ENCODE peak calls at places on chromosomes 5 and 9, in nine cellular contexts. O is left lung, J is A549, Y is prostate gland, T is uterus, V is neural progenitor cell, X is adrenal gland, H is DND-41, G is Peyer's patch. F is an unnamed sample.

GRCh38 chr5:36679609-36680008 is 73.2 kb downstream of the SLC1A3 start:
- DNase-seq in O (no peak), J (no peak), Y (no peak), T (no peak), V (no peak), X (no peak), H (no peak), G (no peak), F (no peak)

GRCh38 chr9:115691097-115691496 is 462.5 kb upstream of the PAPPA start:
- DNase-seq in O (no peak), J (peak; percentile 83), Y (no peak), T (no peak), V (no peak), X (no peak), H (no peak), G (no peak), F (peak; percentile 94)

GRCh38 chr9:96574455-96574854 is 45.2 kb downstream of the CDC14B start:
- DNase-seq in O (peak; percentile 25), J (no peak), Y (no peak), T (no peak), V (no peak), X (peak; percentile 18), H (no peak), G (no peak), F (no peak)

GRCh38 chr9:83032065-83032625 is 30.8 kb downstream of the RASEF start:
- DNase-seq in O (no peak), J (no peak), Y (no peak), T (no peak), V (no peak), X (no peak), H (no peak), G (no peak), F (no peak)

GRCh38 chr9:78821126-78821822 is 524.3 kb downstream of the PSAT1 start:
- DNase-seq in O (no peak), J (peak; percentile 52), Y (no peak), T (no peak), V (peak; percentile 47), X (peak; percentile 56), H (no peak), G (no peak), F (peak; percentile 34)

GRCh38 chr5:87877023-87877422 is 391.6 kb downstream of the TMEM161B start:
- DNase-seq in O (no peak), J (no peak), Y (no peak), T (no peak), V (no peak), X (no peak), H (no peak), G (no peak), F (no peak)

GRCh38 chr9:87873607-87874319 is 8.9 kb upstream of the SPATA31E1 start:
- DNase-seq in O (no peak), J (no peak), Y (no peak), T (no peak), V (no peak), X (no peak), H (no peak), G (peak; percentile 38), F (no peak)

GRCh38 chr5:150190503-150190973 is 676 bp downstream of the SLC6A7 start:
- DNase-seq in O (no peak), J (no peak), Y (no peak), T (no peak), V (peak; percentile 30), X (no peak), H (no peak), G (no peak), F (no peak)

GRCh38 chr9:21741151-21741550 is 61.3 kb upstream of the MTAP start:
- DNase-seq in O (no peak), J (no peak), Y (no peak), T (no peak), V (no peak), X (no peak), H (no peak), G (no peak), F (no peak)

GRCh38 chr9:137255448-137256114 is 454 bp downstream of the NELFB start:
- DNase-seq in O (no peak), J (peak; percentile 43), Y (no peak), T (no peak), V (no peak), X (peak; percentile 59), H (peak; percentile 49), G (no peak), F (no peak)

GRCh38 chr9:94160594-94161501 is 76.6 kb downstream of the PTPDC1 start:
- DNase-seq in O (no peak), J (peak; percentile 39), Y (no peak), T (no peak), V (no peak), X (no peak), H (no peak), G (no peak), F (no peak)

GRCh38 chr9:104247899-104248460 is 153.9 kb downstream of the SMC2 start:
- DNase-seq in O (no peak), J (no peak), Y (no peak), T (no peak), V (no peak), X (no peak), H (no peak), G (no peak), F (peak; percentile 53)

GRCh38 chr5:153952893-153953292 is 85.8 kb downstream of the FAM114A2 start:
- DNase-seq in O (no peak), J (no peak), Y (no peak), T (no peak), V (no peak), X (no peak), H (no peak), G (no peak), F (no peak)

GRCh38 chr5:108950276-108950675 is 202.6 kb downstream of the FER start:
- DNase-seq in O (no peak), J (no peak), Y (no peak), T (no peak), V (no peak), X (no peak), H (no peak), G (no peak), F (no peak)

DNA sequence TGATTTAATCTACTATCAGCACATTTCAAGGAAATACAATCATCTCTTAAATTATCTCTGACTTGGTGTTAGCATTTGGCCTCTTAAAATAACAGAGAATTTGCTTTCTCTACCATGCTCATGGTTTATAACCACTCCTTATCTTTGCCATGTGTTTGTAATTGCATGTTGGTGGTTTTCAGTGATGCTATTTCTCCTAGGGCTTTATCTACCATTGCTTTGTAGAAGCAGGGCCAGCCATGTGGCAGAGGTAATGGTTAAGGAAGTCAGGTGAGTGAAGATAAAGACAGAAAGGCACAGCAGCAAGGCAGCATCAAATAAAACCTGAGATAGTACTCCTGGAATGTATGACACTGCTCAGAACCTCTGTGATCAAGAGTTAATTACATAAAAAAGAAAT is 206.2 kb downstream of the FER start:
- DNase-seq in O (no peak), J (no peak), Y (no peak), T (no peak), V (no peak), X (no peak), H (no peak), G (no peak), F (no peak)
- H3K4me1 ChIP-seq in O (no peaks in the 10 kb centered on the region), J (no peaks in the 10 kb centered on the region), Y (no peaks in the 10 kb centered on the region), T (no peaks in the 10 kb centered on the region), V (no peaks in the 10 kb centered on the region), X (no peaks in the 10 kb centered on the region), H (no peaks in the 10 kb centered on the region), G (no peaks in the 10 kb centered on the region), F (no peaks in the 10 kb centered on the region)

DNA sequence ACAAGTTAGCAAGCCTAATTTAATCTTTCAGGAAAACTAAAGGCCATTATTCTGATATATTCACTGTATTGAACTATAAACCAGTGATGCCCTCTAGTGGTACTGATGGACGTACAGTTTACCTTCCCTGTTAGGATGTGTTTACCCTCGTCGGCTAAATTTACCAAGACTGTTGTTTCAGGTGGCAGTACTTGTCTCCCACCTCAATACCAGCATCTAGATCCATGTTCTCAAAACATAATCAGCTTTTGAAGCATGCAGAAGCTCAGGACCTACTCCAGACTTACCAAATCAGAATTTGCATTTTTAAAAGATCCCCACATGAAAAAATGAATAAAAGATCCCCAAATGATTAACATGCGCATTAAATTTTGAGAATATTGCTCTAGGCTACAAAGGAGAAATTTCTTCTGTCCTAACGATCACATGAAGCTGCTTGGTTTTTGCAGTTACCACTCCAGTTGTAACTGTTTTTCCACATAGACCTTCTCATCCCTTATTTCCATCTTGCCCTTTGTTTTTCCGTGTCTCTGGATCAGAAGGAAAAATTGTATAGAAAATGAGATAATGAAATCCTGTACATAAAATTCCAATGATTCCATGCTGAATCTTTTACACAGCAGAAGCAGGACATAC is 3.2 kb upstream of the BAAT start:
- DNase-seq in O (no peak), J (peak; percentile 82), Y (no peak), T (no peak), V (peak; percentile 71), X (peak; percentile 23), H (no peak), G (no peak), F (peak; percentile 46)
- TF ChIP-seq CTCF in O (peak; percentile 53), J (peak; percentile 74), Y (peak; percentile 36), T (peak; percentile 26), V (peak; percentile 77), X (peak; percentile 58), H (peak; percentile 47), G (peak; percentile 69), F (peak; percentile 68)

GRCh38 chr9:69018688-69019087 is 4.8 kb upstream of the PRKACG start:
- DNase-seq in O (no peak), J (no peak), Y (no peak), T (no peak), V (no peak), X (no peak), H (no peak), G (no peak), F (no peak)

GRCh38 chr9:69020746-69021145 is 6.8 kb upstream of the PRKACG start:
- DNase-seq in O (no peak), J (no peak), Y (no peak), T (no peak), V (no peak), X (no peak), H (no peak), G (no peak), F (no peak)

GRCh38 chr9:69019808-69020207 is 5.9 kb upstream of the PRKACG start:
- DNase-seq in O (no peak), J (no peak), Y (no peak), T (no peak), V (no peak), X (no peak), H (peak; percentile 15), G (no peak), F (no peak)

GRCh38 chr9:69027355-69028097 is 8.0 kb upstream of the FXN start:
- DNase-seq in O (no peak), J (peak; percentile 64), Y (peak; percentile 23), T (no peak), V (peak; percentile 71), X (peak; percentile 41), H (peak; percentile 29), G (peak; percentile 69), F (peak; percentile 59)

GRCh38 chr9:69023650-69024049 is 9.7 kb upstream of the PRKACG start:
- DNase-seq in O (no peak), J (no peak), Y (peak; percentile 31), T (no peak), V (no peak), X (no peak), H (no peak), G (no peak), F (no peak)
- H3K4me3 ChIP-seq in O (no peak overlapping the region), J (no peak overlapping the region), Y (no peak overlapping the region), T (no peak overlapping the region), V (no peak overlapping the region), X (no peak overlapping the region), H (no peak overlapping the region), G (no peak overlapping the region), F (no peak overlapping the region)

DNA sequence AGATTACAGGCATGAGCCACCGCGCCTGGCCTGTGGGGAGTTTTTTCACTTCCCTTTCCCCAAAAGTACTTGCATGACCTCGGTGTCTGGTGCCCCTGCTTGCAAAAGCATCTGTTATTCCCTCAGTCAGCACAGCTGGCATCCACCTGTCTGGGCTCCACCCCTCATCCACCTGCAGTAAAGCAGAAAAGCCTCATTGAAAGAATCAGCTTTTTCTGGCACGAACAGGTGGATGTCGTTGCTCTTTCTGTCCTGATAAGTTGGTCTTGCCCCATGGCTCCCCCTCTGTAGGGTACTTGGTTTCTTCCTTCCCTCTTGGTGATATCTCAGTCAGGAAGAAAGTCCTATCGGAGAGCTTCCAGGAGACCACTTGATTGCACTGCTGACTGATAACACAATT is 37.4 kb downstream of the WWC1 start:
- DNase-seq in O (no peak), J (peak; percentile 89), Y (no peak), T (no peak), V (peak; percentile 47), X (no peak), H (no peak), G (peak; percentile 66), F (peak; percentile 72)
- H3K4me1 ChIP-seq in O (no peaks in the 10 kb centered on the region), J (peaks cover 98% of the 10 kb centered on the region), Y (peaks cover 18% of the 10 kb centered on the region), T (no peaks in the 10 kb centered on the region), V (peaks cover 8% of the 10 kb centered on the region), X (no peaks in the 10 kb centered on the region), H (no peaks in the 10 kb centered on the region), G (no peaks in the 10 kb centered on the region), F (peaks cover 12% of the 10 kb centered on the region)